ENCODE peak calls at places on chromosomes 3 and 15, in five cellular contexts. D is breast epithelium, E is endodermal cell, W is body of pancreas, N is AG04450. Y is an unnamed sample.
A peak's percentile ranks its signal among the peaks of the same experiment; 100 is the strongest.

GRCh38 chr3:87792532-87793321 is 266.1 kb downstream of the CGGBP1 start:
- DNase-seq in D (no peak), E (peak; percentile 87), W (no peak), N (no peak), Y (no peak)

GRCh38 chr15:63104727-63105126 is 16.9 kb upstream of the LACTB start:
- DNase-seq in D (no peak), E (no peak), W (no peak), N (no peak), Y (peak; percentile 74)

GRCh38 chr15:50059883-50060282 is 59.1 kb downstream of the ATP8B4 start:
- DNase-seq in D (no peak), E (peak; percentile 49), W (no peak), N (no peak), Y (no peak)

GRCh38 chr3:28053759-28054158 is 187.7 kb upstream of the CMC1 start:
- DNase-seq in D (no peak), E (no peak), W (no peak), N (no peak), Y (peak; percentile 28)

GRCh38 chr15:22973286-22973685 is 6.9 kb downstream of the CYFIP1 start:
- DNase-seq in D (no peak), E (no peak), W (peak; percentile 34), N (no peak), Y (no peak)

GRCh38 chr3:36905545-36905944 is 39.3 kb downstream of the TRANK1 start:
- DNase-seq in D (no peak), E (peak; percentile 27), W (no peak), N (no peak), Y (no peak)

GRCh38 chr3:54251705-54252104 is 129.4 kb downstream of the CACNA2D3 start:
- DNase-seq in D (no peak), E (no peak), W (no peak), N (no peak), Y (no peak)

GRCh38 chr15:98549003-98549402 is 99.3 kb upstream of the IGF1R start:
- DNase-seq in D (no peak), E (no peak), W (no peak), N (no peak), Y (no peak)

GRCh38 chr3:122074621-122075265 is 19.6 kb downstream of the CD86 start:
- DNase-seq in D (no peak), E (no peak), W (peak; percentile 61), N (no peak), Y (no peak)

GRCh38 chr3:42037318-42037945 is 53.7 kb upstream of the TRAK1 start:
- DNase-seq in D (no peak), E (no peak), W (no peak), N (no peak), Y (no peak)

GRCh38 chr3:133112666-133113065 is 74.5 kb downstream of the TMEM108 start:
- DNase-seq in D (no peak), E (no peak), W (no peak), N (no peak), Y (no peak)

GRCh38 chr3:64837126-64837738 is 149.4 kb upstream of the ADAMTS9 start:
- DNase-seq in D (peak; percentile 39), E (no peak), W (no peak), N (no peak), Y (no peak)

GRCh38 chr15:28094732-28095521 is 4.2 kb downstream of the OCA2 start:
- DNase-seq in D (no peak), E (peak; percentile 86), W (peak; percentile 78), N (no peak), Y (no peak)

GRCh38 chr3:141091416-141091815 is 40.3 kb downstream of the SPSB4 start:
- DNase-seq in D (no peak), E (no peak), W (peak; percentile 51), N (no peak), Y (no peak)

GRCh38 chr15:22811640-22812039 is 25.2 kb downstream of the NIPA1 start:
- DNase-seq in D (no peak), E (peak; percentile 80), W (peak; percentile 83), N (no peak), Y (no peak)

GRCh38 chr15:62121273-62122015 is 43.6 kb downstream of the C2CD4B start:
- DNase-seq in D (no peak), E (no peak), W (no peak), N (no peak), Y (no peak)

GRCh38 chr3:32392530-32393302 is 1.1 kb downstream of the CMTM7 start:
- DNase-seq in D (peak; percentile 75), E (no peak), W (peak; percentile 64), N (no peak), Y (no peak)

GRCh38 chr3:164818318-164818717 is 260.0 kb downstream of the SI start:
- DNase-seq in D (no peak), E (no peak), W (no peak), N (no peak), Y (no peak)

GRCh38 chr15:62760506-62760905 is 282.0 kb upstream of the TPM1 start:
- DNase-seq in D (no peak), E (no peak), W (no peak), N (no peak), Y (no peak)

GRCh38 chr3:81744366-81744765 is 17.1 kb downstream of the GBE1 start:
- DNase-seq in D (no peak), E (no peak), W (peak; percentile 14), N (peak; percentile 77), Y (peak; percentile 85)

GRCh38 chr3:147414369-147415135 is 5.4 kb downstream of the ZIC1 start:
- DNase-seq in D (no peak), E (no peak), W (no peak), N (no peak), Y (no peak)
- H3K4me3 ChIP-seq in D (no peak overlapping the region), E (no peak overlapping the region), W (no peak overlapping the region), N (no peak overlapping the region), Y (no peak overlapping the region)

GRCh38 chr3:119456469-119456868 is 6.9 kb downstream of the TMEM39A start:
- DNase-seq in D (no peak), E (no peak), W (no peak), N (no peak), Y (no peak)
- H3K4me3 ChIP-seq in D (no peak overlapping the region), E (no peak overlapping the region), W (no peak overlapping the region), N (no peak overlapping the region), Y (no peak overlapping the region)

DNA sequence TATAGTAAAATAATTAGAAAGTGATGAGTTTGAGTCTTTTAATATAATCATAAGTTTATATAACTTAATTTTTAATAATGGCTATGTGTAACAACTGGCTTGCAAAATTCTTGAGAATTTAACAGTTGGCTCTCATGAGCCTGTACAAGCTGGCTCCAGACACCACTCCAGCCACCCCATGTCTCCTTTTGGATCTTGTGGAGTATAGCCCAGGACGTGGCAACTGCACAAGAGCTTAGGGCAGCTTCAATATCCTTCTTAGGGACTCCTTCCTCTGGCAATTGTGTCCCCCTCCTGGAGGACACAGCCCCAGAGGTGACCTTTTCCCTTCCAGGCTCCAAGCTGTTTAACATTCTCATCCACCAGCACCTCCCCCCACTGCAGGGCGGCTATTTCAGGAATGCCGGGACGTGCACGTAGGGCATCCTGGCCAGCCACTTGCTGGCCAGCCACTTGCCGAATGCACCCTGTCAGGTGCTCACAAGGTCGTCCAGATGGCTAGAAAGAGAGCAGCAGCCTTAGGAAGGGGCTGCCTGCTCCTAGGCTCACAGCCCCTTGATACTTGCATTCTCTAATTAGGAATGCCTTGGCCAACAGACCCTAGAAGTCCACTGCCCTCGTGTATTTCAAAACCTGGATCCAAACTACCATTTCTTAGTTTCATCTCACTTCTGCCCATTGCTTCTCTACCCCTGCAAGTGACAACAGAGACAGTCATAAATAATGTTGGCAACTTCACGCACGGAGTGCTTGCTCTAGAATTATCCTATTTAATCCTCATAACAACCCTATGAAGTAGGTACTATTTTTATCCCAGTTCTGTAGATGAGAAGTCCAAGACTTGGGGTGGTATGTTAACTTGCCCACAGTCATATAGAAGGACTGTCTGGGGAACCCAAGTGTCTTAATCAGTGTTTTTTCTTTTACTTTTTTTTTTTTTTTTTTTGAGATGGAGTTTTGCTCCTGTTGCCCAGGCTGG is 24.5 kb upstream of the IDH2 start:
- DNase-seq in D (no peak), E (peak; percentile 92), W (peak; percentile 43), N (no peak), Y (no peak)
- H3K4me3 ChIP-seq in D (no peak overlapping the region), E (no peak overlapping the region), W (no peak overlapping the region), N (no peak overlapping the region), Y (no peak overlapping the region)

GRCh38 chr15:37014566-37014965 is 85.8 kb downstream of the MEIS2 start:
- DNase-seq in D (no peak), E (no peak), W (no peak), N (no peak), Y (no peak)

GRCh38 chr15:37015025-37015424 is 85.3 kb downstream of the MEIS2 start:
- DNase-seq in D (no peak), E (no peak), W (no peak), N (no peak), Y (no peak)

GRCh38 chr15:37016287-37016686 is 84.1 kb downstream of the MEIS2 start:
- DNase-seq in D (no peak), E (no peak), W (peak; percentile 46), N (no peak), Y (peak; percentile 75)

GRCh38 chr15:37014137-37014536 is 86.2 kb downstream of the MEIS2 start:
- DNase-seq in D (no peak), E (no peak), W (no peak), N (no peak), Y (no peak)

GRCh38 chr15:37015476-37015875 is 84.9 kb downstream of the MEIS2 start:
- DNase-seq in D (no peak), E (no peak), W (no peak), N (no peak), Y (no peak)
- H3K4me3 ChIP-seq in D (peak overlapping the region; percentile 1), E (no peak overlapping the region), W (no peak overlapping the region), N (no peak overlapping the region), Y (no peak overlapping the region)

DNA sequence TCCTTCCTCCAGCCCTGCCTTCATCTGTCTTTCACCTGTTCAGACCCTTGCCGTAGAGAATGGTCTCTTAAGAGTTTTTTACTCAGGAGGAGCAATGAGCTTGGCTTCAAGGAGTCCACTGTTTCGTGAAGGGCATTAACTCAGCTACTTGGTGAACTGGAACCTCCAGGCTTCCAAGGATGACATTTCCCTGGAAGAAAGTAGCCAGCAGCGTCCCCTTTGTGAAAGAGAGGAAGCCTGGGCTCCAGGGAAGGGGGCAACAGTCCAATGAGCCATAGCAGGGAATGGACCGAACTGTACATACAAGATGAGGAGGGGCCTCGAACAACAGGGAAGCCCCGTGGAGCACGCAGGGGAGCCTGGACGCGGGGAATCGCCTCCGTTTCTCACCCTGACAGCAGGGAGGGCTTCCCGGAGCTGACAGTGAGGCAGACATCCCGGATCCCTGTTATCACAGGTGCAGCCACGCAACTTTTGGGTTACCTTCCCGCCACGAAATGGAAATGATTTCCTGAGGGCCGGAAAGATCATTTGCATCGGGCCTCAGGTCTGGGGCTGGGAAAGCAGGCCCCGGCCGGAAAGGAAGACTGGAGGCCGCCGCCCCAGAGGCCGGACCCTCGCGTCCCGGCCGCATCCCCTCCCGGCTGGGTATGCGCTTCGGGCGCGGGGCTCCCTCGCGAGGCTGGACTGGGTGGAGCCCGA is 514 bp upstream of the SPINT1 start:
- DNase-seq in D (no peak), E (no peak), W (no peak), N (no peak), Y (no peak)
- H3K4me3 ChIP-seq in D (peak overlapping the region; percentile 80), E (peak overlapping the region; percentile 80), W (no peak overlapping the region), N (no peak overlapping the region), Y (peak overlapping the region; percentile 29)

GRCh38 chr3:128492353-128493220 is at the start of gene GATA2:
- DNase-seq in D (no peak), E (peak; percentile 81), W (peak; percentile 65), N (no peak), Y (no peak)
- H3K4me3 ChIP-seq in D (peak within 1 kb of the TSS; percentile 39), E (no peak within 1 kb of the TSS), W (peak within 1 kb of the TSS; percentile 21), N (peak within 1 kb of the TSS; percentile 82), Y (no peak within 1 kb of the TSS)

DNA sequence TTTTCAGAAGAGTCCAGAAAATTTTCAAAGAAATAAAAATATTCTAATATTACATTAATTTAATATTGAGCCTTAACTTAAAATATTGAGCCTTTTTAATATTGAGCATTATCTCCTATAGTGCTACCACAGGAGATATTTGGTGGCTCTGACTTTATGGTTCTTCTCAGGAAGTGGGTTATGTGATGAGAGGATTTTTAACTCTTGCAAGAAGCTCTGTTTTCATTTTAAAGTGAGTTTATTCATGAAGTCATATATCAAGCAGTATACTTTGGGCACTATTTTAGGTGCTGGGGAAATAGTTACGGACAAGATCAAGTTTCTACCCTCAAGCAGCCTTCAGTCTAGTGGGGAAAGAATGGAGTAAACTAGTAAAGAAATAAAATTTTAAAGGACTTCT is 13.4 kb upstream of the MBNL1 start:
- DNase-seq in D (no peak), E (no peak), W (no peak), N (no peak), Y (no peak)
- H3K4me3 ChIP-seq in D (no peak overlapping the region), E (no peak overlapping the region), W (no peak overlapping the region), N (no peak overlapping the region), Y (no peak overlapping the region)

Y was measured in skeletal muscle cell.